ENCODE peak calls at places on chromosomes 7 and 10, in eight cellular contexts. One of them, this sample, is unnamed.

GRCh38 chr7:72152171-72153131 is 259.7 kb downstream of the CALN1 start:
- DNase-seq in osteoblast: no peak
- DNase-seq in tibial nerve: no peak
- DNase-seq in esophagus squamous epithelium: no peak
- DNase-seq in IMR-90: no peak
- DNase-seq in upper lobe of right lung: no peak
- DNase-seq in lower lobe of right lung: no peak
- DNase-seq in DND-41: peak
- DNase-seq in this sample: no peak

GRCh38 chr10:121595806-121596667 is 2.2 kb downstream of the FGFR2 start:
- DNase-seq in upper lobe of right lung: no peak
- DNase-seq in IMR-90: no peak
- DNase-seq in lower lobe of right lung: no peak
- DNase-seq in esophagus squamous epithelium: no peak
- DNase-seq in osteoblast: no peak
- DNase-seq in tibial nerve: no peak
- DNase-seq in DND-41: no peak
- DNase-seq in this sample: no peak

GRCh38 chr10:69141304-69141703 is 17.3 kb downstream of the VPS26A start:
- DNase-seq in lower lobe of right lung: no peak
- DNase-seq in upper lobe of right lung: no peak
- DNase-seq in tibial nerve: no peak
- DNase-seq in esophagus squamous epithelium: no peak
- DNase-seq in DND-41: no peak
- DNase-seq in IMR-90: no peak
- DNase-seq in osteoblast: no peak
- DNase-seq in this sample: no peak

GRCh38 chr7:19442016-19442785 is 266.6 kb downstream of the POLR1F start:
- DNase-seq in osteoblast: peak
- DNase-seq in DND-41: no peak
- DNase-seq in upper lobe of right lung: no peak
- DNase-seq in IMR-90: peak
- DNase-seq in tibial nerve: no peak
- DNase-seq in lower lobe of right lung: no peak
- DNase-seq in esophagus squamous epithelium: no peak
- DNase-seq in this sample: no peak

GRCh38 chr10:124579003-124579384 is 117.4 kb downstream of the LHPP start:
- DNase-seq in upper lobe of right lung: no peak
- DNase-seq in esophagus squamous epithelium: no peak
- DNase-seq in osteoblast: peak
- DNase-seq in DND-41: no peak
- DNase-seq in tibial nerve: no peak
- DNase-seq in lower lobe of right lung: peak
- DNase-seq in IMR-90: no peak
- DNase-seq in this sample: no peak

GRCh38 chr10:63713191-63714144 is 192.3 kb downstream of the REEP3 start:
- DNase-seq in DND-41: no peak
- DNase-seq in lower lobe of right lung: no peak
- DNase-seq in osteoblast: no peak
- DNase-seq in esophagus squamous epithelium: no peak
- DNase-seq in IMR-90: peak
- DNase-seq in upper lobe of right lung: no peak
- DNase-seq in tibial nerve: peak
- DNase-seq in this sample: no peak

GRCh38 chr10:132708936-132709335 is 77.0 kb downstream of the NKX6-2 start:
- DNase-seq in IMR-90: no peak
- DNase-seq in lower lobe of right lung: peak
- DNase-seq in osteoblast: no peak
- DNase-seq in esophagus squamous epithelium: no peak
- DNase-seq in tibial nerve: no peak
- DNase-seq in upper lobe of right lung: peak
- DNase-seq in DND-41: no peak
- DNase-seq in this sample: no peak

GRCh38 chr7:47588704-47589225 is 6.9 kb upstream of the TNS3 start:
- DNase-seq in tibial nerve: no peak
- DNase-seq in osteoblast: no peak
- DNase-seq in IMR-90: no peak
- DNase-seq in upper lobe of right lung: no peak
- DNase-seq in esophagus squamous epithelium: no peak
- DNase-seq in DND-41: no peak
- DNase-seq in lower lobe of right lung: no peak
- DNase-seq in this sample: no peak

GRCh38 chr10:90930070-90930837 is 9.4 kb upstream of the ANKRD1 start:
- DNase-seq in esophagus squamous epithelium: no peak
- DNase-seq in tibial nerve: no peak
- DNase-seq in upper lobe of right lung: no peak
- DNase-seq in lower lobe of right lung: no peak
- DNase-seq in IMR-90: peak
- DNase-seq in DND-41: no peak
- DNase-seq in osteoblast: peak
- DNase-seq in this sample: no peak

GRCh38 chr7:5661941-5662340 is 119.5 kb downstream of the RNF216 start:
- DNase-seq in upper lobe of right lung: no peak
- DNase-seq in IMR-90: no peak
- DNase-seq in esophagus squamous epithelium: no peak
- DNase-seq in tibial nerve: no peak
- DNase-seq in DND-41: peak
- DNase-seq in lower lobe of right lung: no peak
- DNase-seq in osteoblast: no peak
- DNase-seq in this sample: no peak

GRCh38 chr10:16828731-16829175 is 11.5 kb upstream of the RSU1 start:
- DNase-seq in osteoblast: no peak
- DNase-seq in upper lobe of right lung: no peak
- DNase-seq in DND-41: no peak
- DNase-seq in esophagus squamous epithelium: no peak
- DNase-seq in tibial nerve: no peak
- DNase-seq in lower lobe of right lung: no peak
- DNase-seq in IMR-90: peak
- DNase-seq in this sample: no peak

GRCh38 chr7:130445008-130445407 is 4.2 kb upstream of the CEP41 start:
- DNase-seq in esophagus squamous epithelium: no peak
- DNase-seq in lower lobe of right lung: no peak
- DNase-seq in osteoblast: no peak
- DNase-seq in IMR-90: no peak
- DNase-seq in tibial nerve: no peak
- DNase-seq in DND-41: no peak
- DNase-seq in upper lobe of right lung: no peak
- DNase-seq in this sample: no peak

GRCh38 chr10:90289037-90289436 is 568.8 kb downstream of the HTR7 start:
- DNase-seq in upper lobe of right lung: no peak
- DNase-seq in tibial nerve: no peak
- DNase-seq in lower lobe of right lung: no peak
- DNase-seq in osteoblast: peak
- DNase-seq in esophagus squamous epithelium: no peak
- DNase-seq in DND-41: no peak
- DNase-seq in IMR-90: peak
- DNase-seq in this sample: no peak

GRCh38 chr7:152406491-152406890 is 29.3 kb downstream of the KMT2C start:
- DNase-seq in osteoblast: no peak
- DNase-seq in tibial nerve: no peak
- DNase-seq in IMR-90: no peak
- DNase-seq in lower lobe of right lung: no peak
- DNase-seq in esophagus squamous epithelium: no peak
- DNase-seq in DND-41: no peak
- DNase-seq in upper lobe of right lung: peak
- DNase-seq in this sample: no peak

GRCh38 chr10:46247808-46248569 is 38.8 kb upstream of the ANTXRL start:
- DNase-seq in lower lobe of right lung: no peak
- DNase-seq in IMR-90: no peak
- DNase-seq in esophagus squamous epithelium: no peak
- DNase-seq in upper lobe of right lung: peak
- DNase-seq in tibial nerve: no peak
- DNase-seq in DND-41: no peak
- DNase-seq in osteoblast: no peak
- DNase-seq in this sample: no peak

GRCh38 chr10:109432281-109432680 is 491.0 kb downstream of the XPNPEP1 start:
- DNase-seq in lower lobe of right lung: no peak
- DNase-seq in esophagus squamous epithelium: no peak
- DNase-seq in tibial nerve: no peak
- DNase-seq in osteoblast: no peak
- DNase-seq in upper lobe of right lung: no peak
- DNase-seq in DND-41: no peak
- DNase-seq in IMR-90: no peak
- DNase-seq in this sample: no peak

GRCh38 chr10:24449334-24449740 is 240.4 kb downstream of the KIAA1217 start:
- DNase-seq in DND-41: no peak
- DNase-seq in IMR-90: peak
- DNase-seq in upper lobe of right lung: no peak
- DNase-seq in osteoblast: no peak
- DNase-seq in esophagus squamous epithelium: no peak
- DNase-seq in tibial nerve: no peak
- DNase-seq in lower lobe of right lung: no peak
- DNase-seq in this sample: no peak
- H3K4me3 ChIP-seq in DND-41: no peak
- H3K4me3 ChIP-seq in IMR-90: peak
- H3K4me3 ChIP-seq in upper lobe of right lung: peak
- H3K4me3 ChIP-seq in osteoblast: peak
- H3K4me3 ChIP-seq in esophagus squamous epithelium: no peak
- H3K4me3 ChIP-seq in tibial nerve: no peak
- H3K4me3 ChIP-seq in lower lobe of right lung: no peak
- H3K4me3 ChIP-seq in this sample: peak

GRCh38 chr7:10708447-10708846 is 265.2 kb upstream of the PHF14 start:
- DNase-seq in upper lobe of right lung: no peak
- DNase-seq in IMR-90: no peak
- DNase-seq in tibial nerve: no peak
- DNase-seq in lower lobe of right lung: no peak
- DNase-seq in osteoblast: no peak
- DNase-seq in esophagus squamous epithelium: no peak
- DNase-seq in DND-41: no peak
- DNase-seq in this sample: no peak
- TF ChIP-seq CTCF in upper lobe of right lung: no peak
- TF ChIP-seq CTCF in IMR-90: no peak
- TF ChIP-seq CTCF in tibial nerve: no peak
- TF ChIP-seq CTCF in lower lobe of right lung: no peak
- TF ChIP-seq CTCF in osteoblast: no peak
- TF ChIP-seq CTCF in esophagus squamous epithelium: no peak
- TF ChIP-seq CTCF in DND-41: peak
- TF ChIP-seq CTCF in this sample: no peak

DNA sequence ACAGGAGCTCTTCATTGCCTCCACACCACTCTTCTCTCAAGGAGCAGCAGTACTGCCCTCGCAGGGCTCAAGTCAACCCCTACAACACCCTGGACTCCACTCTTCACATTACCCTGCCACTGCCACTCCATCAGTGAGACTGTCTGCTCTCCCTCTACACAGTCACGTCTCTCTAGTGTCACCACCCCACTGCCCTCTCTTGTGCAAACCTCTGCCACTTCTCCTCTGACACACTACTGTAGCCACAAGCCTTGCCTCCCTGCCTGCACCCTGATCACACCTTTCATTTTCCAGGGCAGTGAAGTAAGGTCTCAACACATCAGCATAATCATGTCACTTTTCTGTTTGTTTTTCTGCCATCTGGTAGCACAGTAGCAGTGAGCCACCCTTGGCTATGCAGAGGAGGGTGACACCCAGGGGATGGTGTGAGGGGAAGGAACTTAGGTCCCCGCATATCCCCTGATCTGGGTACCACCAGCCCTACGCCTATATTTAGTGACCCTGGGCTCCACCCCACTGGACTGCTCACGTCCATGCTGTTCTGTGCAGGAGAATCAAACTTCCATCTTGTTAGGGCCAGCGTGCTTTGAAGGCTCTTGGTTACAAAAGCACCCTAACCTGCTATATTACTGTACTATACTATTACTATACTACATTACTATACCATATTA is 1.6 kb downstream of the C10orf143 start:
- DNase-seq in upper lobe of right lung: no peak
- DNase-seq in osteoblast: no peak
- DNase-seq in IMR-90: no peak
- DNase-seq in esophagus squamous epithelium: no peak
- DNase-seq in DND-41: no peak
- DNase-seq in lower lobe of right lung: no peak
- DNase-seq in tibial nerve: no peak
- DNase-seq in this sample: no peak
- H3K4me3 ChIP-seq in upper lobe of right lung: peak
- H3K4me3 ChIP-seq in osteoblast: peak
- H3K4me3 ChIP-seq in IMR-90: no peak
- H3K4me3 ChIP-seq in esophagus squamous epithelium: peak
- H3K4me3 ChIP-seq in DND-41: peak
- H3K4me3 ChIP-seq in lower lobe of right lung: peak
- H3K4me3 ChIP-seq in tibial nerve: peak
- H3K4me3 ChIP-seq in this sample: peak

GRCh38 chr7:81256991-81257390 is 338.1 kb upstream of the SEMA3C start:
- DNase-seq in lower lobe of right lung: no peak
- DNase-seq in DND-41: no peak
- DNase-seq in esophagus squamous epithelium: no peak
- DNase-seq in osteoblast: no peak
- DNase-seq in IMR-90: peak
- DNase-seq in upper lobe of right lung: no peak
- DNase-seq in tibial nerve: no peak
- DNase-seq in this sample: no peak
- TF ChIP-seq CTCF in lower lobe of right lung: peak
- TF ChIP-seq CTCF in DND-41: no peak
- TF ChIP-seq CTCF in esophagus squamous epithelium: no peak
- TF ChIP-seq CTCF in osteoblast: peak
- TF ChIP-seq CTCF in IMR-90: peak
- TF ChIP-seq CTCF in upper lobe of right lung: peak
- TF ChIP-seq CTCF in tibial nerve: no peak
- TF ChIP-seq CTCF in this sample: peak

DNA sequence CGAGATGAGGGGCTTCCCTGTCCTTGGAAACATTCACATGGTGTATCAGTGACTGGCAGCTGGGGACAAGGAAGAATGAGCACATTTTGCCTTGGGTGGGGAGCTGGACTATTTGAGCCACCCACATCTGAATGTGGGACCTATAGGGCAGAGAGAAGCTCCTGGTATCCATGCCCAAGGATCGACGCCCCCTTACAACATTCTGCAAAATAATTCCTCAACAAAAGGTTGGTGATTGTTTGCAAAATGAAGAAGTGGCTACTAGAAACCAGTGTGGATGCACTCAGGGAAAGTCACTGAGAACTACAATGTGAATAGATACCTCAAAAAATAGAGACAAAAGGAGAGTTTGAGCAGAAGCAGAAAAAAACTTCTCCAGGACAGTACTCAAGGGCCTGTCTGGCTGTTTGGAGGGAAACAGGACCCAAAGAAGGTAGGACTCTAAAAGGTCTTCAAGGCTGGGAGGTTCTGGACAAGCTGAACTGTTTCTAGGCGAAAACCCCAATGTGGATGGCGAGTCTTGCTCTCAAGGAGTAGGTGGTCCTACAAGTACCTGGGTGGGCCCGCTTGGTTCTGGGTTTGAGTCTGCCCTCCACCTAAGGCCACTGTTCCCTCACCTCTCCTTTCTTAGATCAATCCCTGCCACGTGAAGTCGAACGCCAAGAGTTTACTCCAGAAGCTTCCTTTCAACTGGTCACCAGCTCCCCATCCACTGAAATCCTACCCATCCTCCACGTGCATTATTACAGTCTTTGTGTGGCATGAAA is 125.0 kb upstream of the ZNF746 start:
- DNase-seq in esophagus squamous epithelium: no peak
- DNase-seq in lower lobe of right lung: no peak
- DNase-seq in tibial nerve: no peak
- DNase-seq in osteoblast: no peak
- DNase-seq in upper lobe of right lung: no peak
- DNase-seq in IMR-90: no peak
- DNase-seq in DND-41: no peak
- DNase-seq in this sample: no peak
- H3K4me3 ChIP-seq in esophagus squamous epithelium: peak
- H3K4me3 ChIP-seq in lower lobe of right lung: peak
- H3K4me3 ChIP-seq in tibial nerve: peak
- H3K4me3 ChIP-seq in osteoblast: peak
- H3K4me3 ChIP-seq in upper lobe of right lung: peak
- H3K4me3 ChIP-seq in IMR-90: no peak
- H3K4me3 ChIP-seq in DND-41: peak
- H3K4me3 ChIP-seq in this sample: peak

This sample was measured in thoracic aorta.